ENCODE peak calls at places on chromosomes 3 and 15, in six cellular contexts. H, S, Z, B, L and K are unnamed samples. For H3K36me3 and H3K27me3, the result is how much of the 10 kb centered on the place peaks cover.

GRCh38 chr3:50352762-50353161 is 2.1 kb downstream of the CYB561D2 start:
- DNase-seq in L (no peak), S (no peak), B (no peak), Z (no peak), H (no peak), K (no peak)

GRCh38 chr15:78507831-78508160 is 419 bp downstream of the HYKK start:
- DNase-seq in L (no peak), S (no peak), H (no peak), Z (no peak), B (no peak), K (no peak)

GRCh38 chr3:109257269-109257668 is 59.0 kb downstream of the DPPA2 start:
- DNase-seq in Z (no peak), H (no peak), L (no peak), B (no peak), S (no peak), K (no peak)

GRCh38 chr3:45939341-45939771 is 3.9 kb upstream of the CXCR6 start:
- DNase-seq in H (no peak), S (no peak), Z (no peak), L (no peak), B (no peak), K (no peak)

GRCh38 chr15:43509923-43510229 is 7.5 kb upstream of the MAP1A start:
- DNase-seq in B (no peak), L (no peak), Z (no peak), S (no peak), H (no peak), K (no peak)

GRCh38 chr3:35639251-35640185 is at the start of gene ARPP21:
- DNase-seq in S (peak), H (peak), B (no peak), L (no peak), Z (no peak), K (no peak)

GRCh38 chr15:74200871-74201419 is 1.6 kb downstream of the STRA6 start:
- DNase-seq in Z (no peak), H (peak), L (no peak), B (no peak), S (peak), K (no peak)

GRCh38 chr3:72395654-72396415 is 452.4 kb downstream of the SHQ1 start:
- DNase-seq in B (no peak), H (no peak), Z (no peak), L (no peak), S (no peak), K (no peak)

GRCh38 chr3:119405315-119405714 is 58.1 kb downstream of the TMEM39A start:
- DNase-seq in B (no peak), H (no peak), Z (no peak), S (no peak), L (no peak), K (no peak)

GRCh38 chr3:156425651-156426050 is 129.3 kb downstream of the SSR3 start:
- DNase-seq in L (no peak), S (no peak), B (no peak), Z (no peak), H (no peak), K (no peak)

GRCh38 chr15:73852507-73852906 is 20.9 kb upstream of the TBC1D21 start:
- DNase-seq in S (no peak), B (no peak), H (no peak), L (no peak), Z (no peak), K (no peak)

GRCh38 chr15:84737005-84737404 is 11.4 kb upstream of the ZNF592 start:
- DNase-seq in L (no peak), S (no peak), H (no peak), Z (no peak), B (no peak), K (no peak)

GRCh38 chr3:98536456-98537017 is 4.8 kb downstream of the GPR15 start:
- DNase-seq in H (no peak), L (no peak), B (no peak), Z (no peak), S (no peak), K (no peak)

GRCh38 chr3:183943739-183944138 is 59.1 kb upstream of the PARL start:
- DNase-seq in S (no peak), B (no peak), H (no peak), Z (no peak), L (no peak), K (no peak)

GRCh38 chr3:42906085-42906904 is at the start of gene ZNF662:
- DNase-seq in L (peak), Z (peak), S (peak), B (no peak), H (peak), K (peak)

GRCh38 chr3:46135475-46135874 is 72.6 kb downstream of the CCR1 start:
- DNase-seq in B (no peak), L (no peak), S (no peak), Z (no peak), H (no peak), K (no peak)

GRCh38 chr15:90968434-90968833 is 13.8 kb downstream of the RCCD1 start:
- DNase-seq in Z (no peak), L (no peak), S (no peak), B (no peak), H (no peak), K (no peak)
- H3K36me3 ChIP-seq in Z (under half), L (under half), S (under half), B (under half), H (under half), K (under half)

DNA sequence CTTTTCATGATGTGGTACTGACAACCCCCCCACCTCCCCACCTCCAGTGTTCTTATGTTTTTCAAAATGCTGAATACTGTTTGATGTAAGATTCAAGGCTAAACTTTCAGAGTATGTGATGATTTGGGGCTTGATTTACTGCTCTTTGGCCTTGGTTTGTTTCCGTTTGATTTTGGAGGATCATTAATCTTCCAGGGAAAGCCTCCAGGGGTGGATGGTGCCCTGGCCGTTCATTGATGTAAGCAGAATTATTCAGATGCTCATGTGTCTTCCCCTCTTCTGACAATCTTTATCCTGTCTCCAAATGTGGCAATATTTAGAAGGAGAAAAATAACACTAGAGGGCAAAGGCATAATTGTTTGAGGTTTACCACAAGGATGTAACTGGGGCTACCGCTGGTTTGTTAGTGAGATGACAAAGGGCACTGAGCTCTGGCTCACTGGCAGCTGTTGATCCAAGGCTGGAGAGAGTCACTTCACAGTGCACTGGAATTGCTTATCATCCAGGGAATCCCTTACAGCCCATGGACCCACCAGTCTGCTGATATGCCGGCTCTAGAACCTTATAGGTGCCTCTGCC is 18.2 kb upstream of the PLCL2 start:
- DNase-seq in H (no peak), L (no peak), B (no peak), Z (no peak), S (no peak), K (peak)
- H3K27me3 ChIP-seq in H (under half), L (under half), B (under half), Z (under half), S (under half), K (under half)

DNA sequence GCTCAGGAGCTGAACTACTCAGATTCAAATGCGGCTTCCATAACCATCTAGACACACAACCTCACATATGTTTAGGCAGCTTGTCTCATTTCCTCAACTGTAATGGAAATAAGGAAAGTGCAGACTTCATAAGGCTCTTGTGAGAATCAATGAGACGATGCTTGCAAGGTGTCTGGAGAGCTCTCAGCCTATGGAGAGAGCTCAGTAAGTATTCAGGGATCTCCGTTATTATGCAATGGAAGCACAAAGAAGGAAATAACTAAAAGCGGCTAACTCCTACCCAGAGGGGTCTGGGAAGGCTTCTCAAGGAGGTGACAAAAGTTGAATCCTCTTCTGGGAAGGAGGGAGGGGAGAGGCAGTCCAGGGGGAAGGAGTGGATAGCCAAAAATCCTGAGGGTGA is 50.1 kb upstream of the LIPC start:
- DNase-seq in H (no peak), S (no peak), Z (no peak), L (no peak), B (no peak), K (no peak)
- H3K36me3 ChIP-seq in H (under half), S (under half), Z (under half), L (under half), B (under half), K (under half)

GRCh38 chr3:14824646-14825045 is 5.9 kb downstream of the FGD5 start:
- DNase-seq in S (no peak), L (no peak), B (no peak), H (no peak), Z (no peak), K (no peak)

GRCh38 chr3:14822875-14823807 is 4.4 kb downstream of the FGD5 start:
- DNase-seq in B (no peak), H (no peak), L (no peak), Z (no peak), S (no peak), K (no peak)

GRCh38 chr3:14826069-14826468 is 7.3 kb downstream of the FGD5 start:
- DNase-seq in H (no peak), B (no peak), L (no peak), S (no peak), Z (no peak), K (no peak)

GRCh38 chr3:14822134-14822533 is 3.4 kb downstream of the FGD5 start:
- DNase-seq in L (no peak), Z (no peak), H (no peak), B (no peak), S (no peak), K (no peak)

GRCh38 chr3:14823910-14824629 is 5.3 kb downstream of the FGD5 start:
- DNase-seq in Z (no peak), S (no peak), L (no peak), H (no peak), B (no peak), K (no peak)
- H3K27me3 ChIP-seq in Z (half or more), S (under half), L (under half), H (under half), B (under half), K (under half)

GRCh38 chr3:53226841-53227407 is 28.9 kb downstream of the TKT start:
- DNase-seq in L (no peak), B (no peak), H (no peak), S (no peak), Z (no peak), K (no peak)

GRCh38 chr3:53224536-53224935 is 31.3 kb downstream of the TKT start:
- DNase-seq in Z (no peak), L (no peak), H (no peak), B (no peak), S (no peak), K (no peak)

GRCh38 chr3:53225651-53226050 is 30.2 kb downstream of the TKT start:
- DNase-seq in S (no peak), L (no peak), B (no peak), H (no peak), Z (no peak), K (no peak)

GRCh38 chr3:53225181-53225580 is 30.6 kb downstream of the TKT start:
- DNase-seq in L (no peak), S (no peak), B (no peak), Z (no peak), H (no peak), K (no peak)

DNA sequence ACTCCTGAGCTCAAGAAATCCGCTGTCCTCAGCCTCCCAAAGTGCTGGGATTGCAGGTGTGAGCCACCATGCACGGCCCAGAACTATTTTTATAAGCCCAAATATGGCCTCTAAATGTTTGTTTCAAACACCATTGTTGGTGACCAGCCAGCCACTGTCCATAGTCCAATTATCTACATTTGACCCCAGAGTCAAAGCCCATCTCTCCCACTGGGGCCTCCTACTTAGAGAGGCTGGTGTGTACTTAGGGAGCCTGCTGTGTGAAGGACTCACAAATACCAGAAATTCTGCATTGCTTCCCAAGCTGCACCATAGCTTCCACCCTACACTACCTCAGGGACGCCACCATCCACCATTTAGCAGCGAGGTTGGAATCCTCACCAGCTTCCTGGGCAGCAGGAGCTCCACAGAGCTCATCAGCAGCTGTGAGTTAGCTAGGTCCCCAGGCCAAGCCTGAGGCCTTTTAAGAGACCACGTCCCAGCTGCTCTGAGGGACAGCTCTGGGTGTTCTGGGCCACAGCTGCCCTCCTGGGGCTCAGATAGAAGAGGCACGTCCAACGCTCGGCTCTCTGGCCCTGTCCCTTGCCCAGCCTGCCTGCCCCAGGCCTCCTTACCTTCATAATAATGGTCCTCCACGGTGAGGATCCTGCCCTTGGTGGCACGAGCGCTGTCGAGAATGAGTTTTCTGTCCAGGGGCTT is 29.5 kb downstream of the TKT start:
- DNase-seq in H (no peak), Z (no peak), S (no peak), L (no peak), B (no peak), K (no peak)
- H3K36me3 ChIP-seq in H (under half), Z (half or more), S (under half), L (under half), B (half or more), K (under half)

DNA sequence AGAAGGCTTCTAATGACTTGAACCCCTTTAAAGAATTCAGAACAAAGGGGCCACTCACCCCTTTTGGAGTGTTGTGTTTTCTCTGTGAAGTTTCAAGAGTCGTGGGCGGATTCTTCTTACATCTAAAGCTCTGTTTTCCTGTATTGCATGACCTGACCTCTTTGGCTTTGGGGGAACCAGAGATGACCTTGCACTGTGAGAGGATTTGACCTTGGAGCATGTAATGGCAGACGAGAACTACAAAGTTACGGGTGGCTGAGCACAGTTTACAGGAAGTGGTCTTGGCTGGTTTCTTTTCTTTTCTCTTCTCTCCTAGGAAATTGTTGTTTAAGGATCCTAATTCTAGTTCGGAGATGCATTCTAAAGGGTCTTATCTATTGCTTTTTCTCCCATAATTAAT is 6.2 kb upstream of the BDH1 start:
- DNase-seq in L (no peak), Z (no peak), H (no peak), B (no peak), S (no peak), K (no peak)
- H3K27me3 ChIP-seq in L (under half), Z (half or more), H (under half), B (under half), S (under half), K (under half)

DNA sequence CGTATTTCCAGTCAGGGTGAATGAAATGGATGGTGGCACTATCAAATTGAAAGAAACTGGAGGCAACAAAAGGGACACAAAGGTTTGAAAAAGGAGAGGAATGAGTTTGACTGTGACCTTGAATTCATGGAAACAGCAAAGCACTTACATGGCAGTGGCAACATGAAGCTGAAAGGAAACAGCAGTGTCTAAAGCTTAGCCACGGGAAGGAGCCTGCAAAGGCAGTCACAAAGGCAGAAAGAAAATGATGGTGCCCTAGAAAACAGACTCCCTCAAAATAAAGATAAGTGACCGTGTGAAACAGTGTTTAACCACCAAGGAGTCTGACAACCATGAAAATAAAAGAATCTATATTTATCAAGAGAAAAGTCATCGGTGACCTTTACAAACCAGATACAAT is 51.2 kb downstream of the SLTM start:
- DNase-seq in L (no peak), S (no peak), Z (no peak), H (no peak), B (no peak), K (no peak)
- H3K36me3 ChIP-seq in L (under half), S (under half), Z (half or more), H (under half), B (half or more), K (under half)

GRCh38 chr15:66252411-66253295 is 897 bp downstream of the MEGF11 start:
- DNase-seq in H (peak), Z (peak), L (peak), B (no peak), S (peak), K (peak)

GRCh38 chr15:66251790-66252355 is 1.7 kb downstream of the MEGF11 start:
- DNase-seq in H (no peak), L (no peak), S (no peak), Z (no peak), B (no peak), K (no peak)

GRCh38 chr15:66251065-66251789 is 2.3 kb downstream of the MEGF11 start:
- DNase-seq in B (no peak), H (no peak), L (no peak), Z (no peak), S (no peak), K (no peak)

GRCh38 chr15:66246937-66247336 is 6.6 kb downstream of the MEGF11 start:
- DNase-seq in H (no peak), B (no peak), S (no peak), L (no peak), Z (no peak), K (no peak)

GRCh38 chr15:66249623-66250174 is 3.9 kb downstream of the MEGF11 start:
- DNase-seq in Z (no peak), L (no peak), H (no peak), B (no peak), S (no peak), K (no peak)
- H3K27me3 ChIP-seq in Z (half or more), L (half or more), H (under half), B (under half), S (under half), K (under half)

DNA sequence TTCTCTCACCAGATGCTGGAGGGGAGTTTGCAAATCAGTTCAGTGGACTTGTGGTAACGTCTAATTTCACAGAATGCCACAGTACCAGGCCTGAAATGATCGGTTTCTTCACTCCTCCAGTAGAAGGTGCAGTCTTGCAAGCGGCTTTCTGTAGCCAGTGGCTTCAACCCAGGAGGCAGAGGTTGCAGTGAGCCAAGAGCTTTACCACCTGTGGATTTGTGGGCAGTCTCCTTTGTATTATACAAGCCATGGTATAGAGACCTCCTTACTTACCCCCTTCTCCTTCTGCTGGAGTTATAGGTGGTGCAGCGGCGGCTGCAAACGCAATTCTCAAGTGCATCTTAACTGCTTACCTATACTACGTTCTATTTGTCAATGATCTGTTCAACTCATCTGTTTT is 17.6 kb downstream of the EIF2AK4 start:
- DNase-seq in H (no peak), S (no peak), L (no peak), B (no peak), Z (no peak), K (no peak)
- H3K36me3 ChIP-seq in H (under half), S (under half), L (under half), B (half or more), Z (half or more), K (under half)

GRCh38 chr3:123317716-123318115 is 116.0 kb downstream of the SEC22A start:
- DNase-seq in S (no peak), Z (no peak), L (no peak), B (no peak), H (no peak), K (no peak)
- H3K27me3 ChIP-seq in S (under half), Z (under half), L (under half), B (under half), H (under half), K (under half)